ENCODE peak calls at places on chromosome 11, in nine cellular contexts. One of them, this sample, is unnamed.

GRCh38 chr11:110979696-110980095 is 265.8 kb upstream of the POU2AF2 start:
- DNase-seq in caudate nucleus: no peak
- DNase-seq in prostate gland: no peak
- DNase-seq in psoas muscle: no peak
- DNase-seq in lower lobe of right lung: no peak
- DNase-seq in endodermal cell: no peak
- DNase-seq in HCT116: no peak
- DNase-seq in substantia nigra: no peak
- DNase-seq in CD4-positive, alpha-beta memory T cell: no peak
- DNase-seq in this sample: no peak

GRCh38 chr11:107562647-107563208 is 2.8 kb downstream of the ALKBH8 start:
- DNase-seq in caudate nucleus: no peak
- DNase-seq in prostate gland: no peak
- DNase-seq in psoas muscle: no peak
- DNase-seq in lower lobe of right lung: no peak
- DNase-seq in endodermal cell: no peak
- DNase-seq in HCT116: peak
- DNase-seq in substantia nigra: no peak
- DNase-seq in CD4-positive, alpha-beta memory T cell: no peak
- DNase-seq in this sample: peak

GRCh38 chr11:65373839-65374580 is 8.4 kb downstream of the SLC25A45 start:
- DNase-seq in caudate nucleus: no peak
- DNase-seq in prostate gland: no peak
- DNase-seq in psoas muscle: no peak
- DNase-seq in lower lobe of right lung: no peak
- DNase-seq in endodermal cell: peak
- DNase-seq in HCT116: no peak
- DNase-seq in substantia nigra: no peak
- DNase-seq in CD4-positive, alpha-beta memory T cell: no peak
- DNase-seq in this sample: no peak

GRCh38 chr11:46188017-46188416 is 66.8 kb upstream of the PHF21A start:
- DNase-seq in caudate nucleus: no peak
- DNase-seq in prostate gland: no peak
- DNase-seq in psoas muscle: no peak
- DNase-seq in lower lobe of right lung: no peak
- DNase-seq in endodermal cell: no peak
- DNase-seq in HCT116: no peak
- DNase-seq in substantia nigra: no peak
- DNase-seq in CD4-positive, alpha-beta memory T cell: no peak
- DNase-seq in this sample: no peak

GRCh38 chr11:130888790-130889189 is 27.5 kb downstream of the SNX19 start:
- DNase-seq in caudate nucleus: no peak
- DNase-seq in prostate gland: no peak
- DNase-seq in psoas muscle: no peak
- DNase-seq in lower lobe of right lung: no peak
- DNase-seq in endodermal cell: no peak
- DNase-seq in HCT116: no peak
- DNase-seq in substantia nigra: no peak
- DNase-seq in CD4-positive, alpha-beta memory T cell: no peak
- DNase-seq in this sample: no peak

GRCh38 chr11:67032830-67033555 is 10.1 kb downstream of the SYT12 start:
- DNase-seq in caudate nucleus: no peak
- DNase-seq in prostate gland: no peak
- DNase-seq in psoas muscle: no peak
- DNase-seq in lower lobe of right lung: no peak
- DNase-seq in endodermal cell: peak
- DNase-seq in HCT116: no peak
- DNase-seq in substantia nigra: no peak
- DNase-seq in CD4-positive, alpha-beta memory T cell: no peak
- DNase-seq in this sample: peak

GRCh38 chr11:109424893-109425292 is 2.9 kb downstream of the C11orf87 start:
- DNase-seq in caudate nucleus: no peak
- DNase-seq in prostate gland: no peak
- DNase-seq in psoas muscle: no peak
- DNase-seq in lower lobe of right lung: peak
- DNase-seq in endodermal cell: peak
- DNase-seq in HCT116: no peak
- DNase-seq in substantia nigra: no peak
- DNase-seq in CD4-positive, alpha-beta memory T cell: no peak
- DNase-seq in this sample: peak

GRCh38 chr11:11407065-11407737 is 54.2 kb upstream of the CSNK2A3 start:
- DNase-seq in caudate nucleus: no peak
- DNase-seq in prostate gland: no peak
- DNase-seq in psoas muscle: peak
- DNase-seq in lower lobe of right lung: no peak
- DNase-seq in endodermal cell: no peak
- DNase-seq in HCT116: no peak
- DNase-seq in substantia nigra: no peak
- DNase-seq in CD4-positive, alpha-beta memory T cell: no peak
- DNase-seq in this sample: no peak

DNA sequence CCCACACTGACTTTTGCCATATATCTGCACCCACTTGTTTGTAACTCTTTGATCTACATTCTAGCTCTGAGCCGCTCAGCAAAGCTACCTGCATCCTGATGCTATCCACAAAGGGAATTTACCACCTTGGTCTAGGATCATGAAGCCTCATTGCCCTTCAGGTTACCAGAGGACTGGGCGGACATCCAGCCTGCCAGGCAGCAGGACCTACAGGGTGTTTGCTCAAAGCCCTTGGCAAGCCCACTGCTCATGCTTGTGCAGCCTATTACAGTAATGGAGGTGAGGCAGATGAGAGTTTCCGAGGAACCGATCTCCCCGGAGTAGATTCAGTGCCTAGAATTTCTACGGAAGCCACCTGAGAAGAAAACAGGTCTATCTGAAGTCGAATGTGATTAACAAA is 417.2 kb downstream of the OPCML start:
- DNase-seq in caudate nucleus: no peak
- DNase-seq in prostate gland: no peak
- DNase-seq in psoas muscle: no peak
- DNase-seq in lower lobe of right lung: no peak
- DNase-seq in endodermal cell: no peak
- DNase-seq in HCT116: no peak
- DNase-seq in substantia nigra: no peak
- DNase-seq in CD4-positive, alpha-beta memory T cell: no peak
- DNase-seq in this sample: no peak
- H3K27ac ChIP-seq in caudate nucleus: no peak
- H3K27ac ChIP-seq in prostate gland: no peak
- H3K27ac ChIP-seq in psoas muscle: no peak
- H3K27ac ChIP-seq in lower lobe of right lung: no peak
- H3K27ac ChIP-seq in endodermal cell: no peak
- H3K27ac ChIP-seq in HCT116: no peak
- H3K27ac ChIP-seq in substantia nigra: no peak
- H3K27ac ChIP-seq in CD4-positive, alpha-beta memory T cell: no peak
- H3K27ac ChIP-seq in this sample: no peak

GRCh38 chr11:2929880-2930704 is 872 bp upstream of the PHLDA2 start:
- DNase-seq in caudate nucleus: no peak
- DNase-seq in prostate gland: peak
- DNase-seq in psoas muscle: peak
- DNase-seq in lower lobe of right lung: peak
- DNase-seq in endodermal cell: peak
- DNase-seq in HCT116: peak
- DNase-seq in substantia nigra: no peak
- DNase-seq in CD4-positive, alpha-beta memory T cell: no peak
- DNase-seq in this sample: peak

GRCh38 chr11:2931771-2932738 is 2.8 kb upstream of the PHLDA2 start:
- DNase-seq in caudate nucleus: no peak
- DNase-seq in prostate gland: no peak
- DNase-seq in psoas muscle: peak
- DNase-seq in lower lobe of right lung: peak
- DNase-seq in endodermal cell: no peak
- DNase-seq in HCT116: no peak
- DNase-seq in substantia nigra: no peak
- DNase-seq in CD4-positive, alpha-beta memory T cell: no peak
- DNase-seq in this sample: no peak

GRCh38 chr11:2931416-2931746 is 2.2 kb upstream of the PHLDA2 start:
- DNase-seq in caudate nucleus: no peak
- DNase-seq in prostate gland: no peak
- DNase-seq in psoas muscle: no peak
- DNase-seq in lower lobe of right lung: no peak
- DNase-seq in endodermal cell: no peak
- DNase-seq in HCT116: no peak
- DNase-seq in substantia nigra: no peak
- DNase-seq in CD4-positive, alpha-beta memory T cell: no peak
- DNase-seq in this sample: no peak

GRCh38 chr11:2929511-2929879 is 275 bp upstream of the PHLDA2 start:
- DNase-seq in caudate nucleus: no peak
- DNase-seq in prostate gland: peak
- DNase-seq in psoas muscle: peak
- DNase-seq in lower lobe of right lung: peak
- DNase-seq in endodermal cell: no peak
- DNase-seq in HCT116: peak
- DNase-seq in substantia nigra: no peak
- DNase-seq in CD4-positive, alpha-beta memory T cell: no peak
- DNase-seq in this sample: peak

DNA sequence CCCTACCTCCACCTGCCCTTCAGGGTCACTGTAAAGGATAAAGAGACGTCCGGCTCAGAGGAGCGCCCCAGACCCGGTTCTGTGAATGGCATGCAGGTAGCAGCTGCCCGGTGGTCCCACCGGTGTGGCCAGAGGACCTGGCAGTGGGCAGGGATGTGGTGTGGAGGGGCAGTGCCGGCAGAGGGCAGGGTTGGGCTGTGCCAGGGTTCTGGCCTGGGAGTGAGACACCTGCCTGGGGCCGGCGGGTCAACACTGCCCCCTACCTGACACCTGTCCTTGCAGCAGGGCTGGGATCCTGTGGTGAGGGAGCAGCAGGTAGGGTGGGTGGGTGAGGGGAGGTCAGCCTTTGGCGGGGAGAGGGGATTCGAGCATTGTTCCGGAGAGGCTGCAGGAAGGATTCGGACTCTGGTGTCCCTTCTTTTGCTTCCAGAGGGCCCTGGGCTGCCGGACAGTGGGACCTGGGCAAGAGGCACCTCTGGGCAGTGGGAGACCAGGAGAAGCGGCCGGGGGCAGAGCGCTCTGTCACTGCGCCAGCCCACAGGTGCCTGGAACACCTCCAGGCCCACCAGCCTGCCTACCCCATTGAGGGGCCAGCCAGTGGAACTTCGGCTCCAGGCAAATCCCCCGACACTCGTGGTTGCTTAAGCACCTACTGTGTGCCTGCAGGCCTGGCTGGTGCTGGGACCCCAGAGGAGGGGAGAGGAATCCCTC is 1.6 kb upstream of the PHLDA2 start:
- DNase-seq in caudate nucleus: no peak
- DNase-seq in prostate gland: peak
- DNase-seq in psoas muscle: peak
- DNase-seq in lower lobe of right lung: peak
- DNase-seq in endodermal cell: peak
- DNase-seq in HCT116: peak
- DNase-seq in substantia nigra: no peak
- DNase-seq in CD4-positive, alpha-beta memory T cell: no peak
- DNase-seq in this sample: peak
- H3K27ac ChIP-seq in caudate nucleus: no peak
- H3K27ac ChIP-seq in prostate gland: peak
- H3K27ac ChIP-seq in psoas muscle: no peak
- H3K27ac ChIP-seq in lower lobe of right lung: peak
- H3K27ac ChIP-seq in endodermal cell: no peak
- H3K27ac ChIP-seq in HCT116: peak
- H3K27ac ChIP-seq in substantia nigra: no peak
- H3K27ac ChIP-seq in CD4-positive, alpha-beta memory T cell: no peak
- H3K27ac ChIP-seq in this sample: peak

DNA sequence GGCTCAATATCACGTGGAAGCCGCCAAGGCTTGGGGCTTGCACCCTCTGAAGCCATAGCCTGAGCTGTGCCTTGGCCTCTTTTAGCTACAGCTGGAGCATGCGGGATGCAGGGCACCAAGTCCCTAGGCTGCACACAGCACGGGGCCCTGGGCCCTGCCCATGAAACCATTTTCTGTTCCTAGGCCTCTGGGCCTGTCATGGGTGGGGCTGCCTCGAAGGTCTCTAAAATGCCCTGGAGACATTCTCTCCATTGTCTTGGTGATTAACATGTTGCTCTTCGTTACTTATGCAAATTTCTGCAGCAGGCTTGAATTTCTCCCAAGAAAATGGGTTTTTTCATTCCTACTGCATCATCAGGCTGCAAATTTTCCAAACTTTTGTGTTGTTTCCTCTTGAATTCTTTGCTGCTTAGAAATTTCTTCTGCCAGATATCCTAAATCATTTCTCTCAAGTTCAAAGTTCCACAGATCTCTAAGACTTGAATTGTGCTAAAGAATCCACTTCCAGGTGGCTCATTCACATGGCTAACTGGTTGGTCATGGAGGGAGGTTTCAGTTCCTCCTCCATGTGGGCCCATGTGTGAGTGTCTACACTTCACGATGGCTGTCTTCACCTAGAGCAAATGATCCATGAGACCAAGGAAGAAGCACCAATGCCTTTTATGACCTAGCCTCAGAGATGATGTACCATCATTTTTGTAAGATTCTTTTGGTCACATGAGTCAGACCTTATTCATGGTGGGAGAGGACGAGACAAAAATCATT is 7.4 kb upstream of the CREBZF start:
- DNase-seq in caudate nucleus: no peak
- DNase-seq in prostate gland: no peak
- DNase-seq in psoas muscle: no peak
- DNase-seq in lower lobe of right lung: peak
- DNase-seq in endodermal cell: no peak
- DNase-seq in HCT116: no peak
- DNase-seq in substantia nigra: no peak
- DNase-seq in CD4-positive, alpha-beta memory T cell: no peak
- DNase-seq in this sample: no peak
- H3K27ac ChIP-seq in caudate nucleus: no peak
- H3K27ac ChIP-seq in prostate gland: no peak
- H3K27ac ChIP-seq in psoas muscle: no peak
- H3K27ac ChIP-seq in lower lobe of right lung: no peak
- H3K27ac ChIP-seq in endodermal cell: no peak
- H3K27ac ChIP-seq in HCT116: no peak
- H3K27ac ChIP-seq in substantia nigra: no peak
- H3K27ac ChIP-seq in CD4-positive, alpha-beta memory T cell: no peak
- H3K27ac ChIP-seq in this sample: no peak

GRCh38 chr11:44609783-44610155 is 44.3 kb downstream of the CD82 start:
- DNase-seq in caudate nucleus: no peak
- DNase-seq in prostate gland: no peak
- DNase-seq in psoas muscle: no peak
- DNase-seq in lower lobe of right lung: no peak
- DNase-seq in endodermal cell: no peak
- DNase-seq in HCT116: no peak
- DNase-seq in substantia nigra: no peak
- DNase-seq in CD4-positive, alpha-beta memory T cell: no peak
- DNase-seq in this sample: no peak

GRCh38 chr11:44611687-44612437 is 46.4 kb downstream of the CD82 start:
- DNase-seq in caudate nucleus: no peak
- DNase-seq in prostate gland: no peak
- DNase-seq in psoas muscle: no peak
- DNase-seq in lower lobe of right lung: no peak
- DNase-seq in endodermal cell: no peak
- DNase-seq in HCT116: no peak
- DNase-seq in substantia nigra: no peak
- DNase-seq in CD4-positive, alpha-beta memory T cell: peak
- DNase-seq in this sample: no peak

GRCh38 chr11:44609028-44609782 is 43.7 kb downstream of the CD82 start:
- DNase-seq in caudate nucleus: no peak
- DNase-seq in prostate gland: no peak
- DNase-seq in psoas muscle: no peak
- DNase-seq in lower lobe of right lung: no peak
- DNase-seq in endodermal cell: no peak
- DNase-seq in HCT116: no peak
- DNase-seq in substantia nigra: no peak
- DNase-seq in CD4-positive, alpha-beta memory T cell: peak
- DNase-seq in this sample: no peak

GRCh38 chr11:44611088-44611487 is 45.6 kb downstream of the CD82 start:
- DNase-seq in caudate nucleus: no peak
- DNase-seq in prostate gland: no peak
- DNase-seq in psoas muscle: no peak
- DNase-seq in lower lobe of right lung: no peak
- DNase-seq in endodermal cell: no peak
- DNase-seq in HCT116: no peak
- DNase-seq in substantia nigra: no peak
- DNase-seq in CD4-positive, alpha-beta memory T cell: no peak
- DNase-seq in this sample: no peak

GRCh38 chr11:44610556-44610955 is 45.1 kb downstream of the CD82 start:
- DNase-seq in caudate nucleus: no peak
- DNase-seq in prostate gland: no peak
- DNase-seq in psoas muscle: no peak
- DNase-seq in lower lobe of right lung: no peak
- DNase-seq in endodermal cell: no peak
- DNase-seq in HCT116: no peak
- DNase-seq in substantia nigra: no peak
- DNase-seq in CD4-positive, alpha-beta memory T cell: no peak
- DNase-seq in this sample: no peak
- H3K27ac ChIP-seq in caudate nucleus: no peak
- H3K27ac ChIP-seq in prostate gland: no peak
- H3K27ac ChIP-seq in psoas muscle: no peak
- H3K27ac ChIP-seq in lower lobe of right lung: no peak
- H3K27ac ChIP-seq in endodermal cell: no peak
- H3K27ac ChIP-seq in HCT116: no peak
- H3K27ac ChIP-seq in substantia nigra: no peak
- H3K27ac ChIP-seq in CD4-positive, alpha-beta memory T cell: peak
- H3K27ac ChIP-seq in this sample: peak

This sample was measured in RWPE1.